ENCODE peak calls at places on chromosomes 12 and 14, in five cellular contexts. One of them, this sample, is unnamed.

GRCh38 chr14:38079268-38079667 is 128.4 kb upstream of the SSTR1 start:
- DNase-seq in adipocyte: peak; percentile 63
- DNase-seq in foreskin fibroblast: peak; percentile 58
- DNase-seq in lung: no peak
- DNase-seq in fibroblast of pulmonary artery: no peak
- DNase-seq in this sample: no peak

GRCh38 chr12:122049827-122050226 is 28.1 kb downstream of the BCL7A start:
- DNase-seq in adipocyte: no peak
- DNase-seq in foreskin fibroblast: no peak
- DNase-seq in lung: no peak
- DNase-seq in fibroblast of pulmonary artery: no peak
- DNase-seq in this sample: no peak

GRCh38 chr14:65866906-65867305 is 454.4 kb downstream of the FUT8 start:
- DNase-seq in adipocyte: no peak
- DNase-seq in foreskin fibroblast: peak; percentile 34
- DNase-seq in lung: no peak
- DNase-seq in fibroblast of pulmonary artery: no peak
- DNase-seq in this sample: no peak

GRCh38 chr12:6635375-6635855 is 344 bp downstream of the LPAR5 start:
- DNase-seq in adipocyte: no peak
- DNase-seq in foreskin fibroblast: no peak
- DNase-seq in lung: no peak
- DNase-seq in fibroblast of pulmonary artery: no peak
- DNase-seq in this sample: no peak

GRCh38 chr12:25698782-25699181 is 145.7 kb upstream of the LMNTD1 start:
- DNase-seq in adipocyte: no peak
- DNase-seq in foreskin fibroblast: peak; percentile 37
- DNase-seq in lung: no peak
- DNase-seq in fibroblast of pulmonary artery: peak; percentile 29
- DNase-seq in this sample: no peak

GRCh38 chr12:113837528-113838296 is 128.4 kb downstream of the RBM19 start:
- DNase-seq in adipocyte: no peak
- DNase-seq in foreskin fibroblast: no peak
- DNase-seq in lung: no peak
- DNase-seq in fibroblast of pulmonary artery: no peak
- DNase-seq in this sample: no peak

GRCh38 chr12:49974231-49974675 is 1.5 kb downstream of the AQP6 start:
- DNase-seq in adipocyte: peak; percentile 84
- DNase-seq in foreskin fibroblast: peak; percentile 89
- DNase-seq in lung: peak; percentile 65
- DNase-seq in fibroblast of pulmonary artery: peak; percentile 82
- DNase-seq in this sample: peak; percentile 87

GRCh38 chr12:41013921-41014642 is 174.0 kb upstream of the PDZRN4 start:
- DNase-seq in adipocyte: peak; percentile 51
- DNase-seq in foreskin fibroblast: peak; percentile 6
- DNase-seq in lung: no peak
- DNase-seq in fibroblast of pulmonary artery: peak; percentile 1
- DNase-seq in this sample: no peak

GRCh38 chr14:85426068-85426935 is 103.6 kb upstream of the FLRT2 start:
- DNase-seq in adipocyte: no peak
- DNase-seq in foreskin fibroblast: peak; percentile 16
- DNase-seq in lung: no peak
- DNase-seq in fibroblast of pulmonary artery: no peak
- DNase-seq in this sample: no peak

GRCh38 chr12:32053881-32054624 is 52.6 kb upstream of the BICD1 start:
- DNase-seq in adipocyte: no peak
- DNase-seq in foreskin fibroblast: no peak
- DNase-seq in lung: no peak
- DNase-seq in fibroblast of pulmonary artery: no peak
- DNase-seq in this sample: no peak
- H3K4me3 ChIP-seq in adipocyte: no peak overlapping the region
- H3K4me3 ChIP-seq in foreskin fibroblast: no peak overlapping the region
- H3K4me3 ChIP-seq in lung: no peak overlapping the region
- H3K4me3 ChIP-seq in fibroblast of pulmonary artery: no peak overlapping the region
- H3K4me3 ChIP-seq in this sample: no peak overlapping the region

DNA sequence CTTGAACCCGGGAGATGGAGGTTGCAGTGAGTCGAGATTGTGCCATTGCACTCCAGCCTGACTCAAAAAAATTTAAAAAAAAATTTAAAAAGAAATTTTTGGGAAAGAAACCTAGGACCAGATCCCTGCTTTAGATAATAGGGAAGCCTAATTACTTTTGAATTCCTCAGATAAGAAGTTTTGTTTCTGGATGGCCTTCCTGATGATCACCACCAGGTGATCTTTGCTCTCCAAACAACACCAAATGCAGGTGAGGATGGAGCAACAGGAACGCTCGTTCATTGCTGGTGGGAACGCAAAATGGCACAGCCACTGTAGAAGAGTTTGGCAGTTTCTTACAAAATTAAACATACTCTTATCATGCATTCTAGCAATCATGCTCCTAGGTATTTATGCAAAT is 28.5 kb upstream of the KLC1 start:
- DNase-seq in adipocyte: no peak
- DNase-seq in foreskin fibroblast: no peak
- DNase-seq in lung: no peak
- DNase-seq in fibroblast of pulmonary artery: no peak
- DNase-seq in this sample: no peak
- H3K4me3 ChIP-seq in adipocyte: no peak overlapping the region
- H3K4me3 ChIP-seq in foreskin fibroblast: no peak overlapping the region
- H3K4me3 ChIP-seq in lung: no peak overlapping the region
- H3K4me3 ChIP-seq in fibroblast of pulmonary artery: no peak overlapping the region
- H3K4me3 ChIP-seq in this sample: no peak overlapping the region

GRCh38 chr14:28757790-28758189 is 8.8 kb upstream of the FOXG1 start:
- DNase-seq in adipocyte: no peak
- DNase-seq in foreskin fibroblast: no peak
- DNase-seq in lung: no peak
- DNase-seq in fibroblast of pulmonary artery: no peak
- DNase-seq in this sample: no peak

GRCh38 chr14:28754209-28754985 is 12.2 kb upstream of the FOXG1 start:
- DNase-seq in adipocyte: peak; percentile 87
- DNase-seq in foreskin fibroblast: peak; percentile 75
- DNase-seq in lung: no peak
- DNase-seq in fibroblast of pulmonary artery: peak; percentile 71
- DNase-seq in this sample: no peak

GRCh38 chr14:28755930-28756895 is 10.4 kb upstream of the FOXG1 start:
- DNase-seq in adipocyte: no peak
- DNase-seq in foreskin fibroblast: no peak
- DNase-seq in lung: no peak
- DNase-seq in fibroblast of pulmonary artery: no peak
- DNase-seq in this sample: no peak

GRCh38 chr14:28756896-28757570 is 9.6 kb upstream of the FOXG1 start:
- DNase-seq in adipocyte: peak; percentile 64
- DNase-seq in foreskin fibroblast: peak; percentile 75
- DNase-seq in lung: no peak
- DNase-seq in fibroblast of pulmonary artery: peak; percentile 72
- DNase-seq in this sample: no peak

DNA sequence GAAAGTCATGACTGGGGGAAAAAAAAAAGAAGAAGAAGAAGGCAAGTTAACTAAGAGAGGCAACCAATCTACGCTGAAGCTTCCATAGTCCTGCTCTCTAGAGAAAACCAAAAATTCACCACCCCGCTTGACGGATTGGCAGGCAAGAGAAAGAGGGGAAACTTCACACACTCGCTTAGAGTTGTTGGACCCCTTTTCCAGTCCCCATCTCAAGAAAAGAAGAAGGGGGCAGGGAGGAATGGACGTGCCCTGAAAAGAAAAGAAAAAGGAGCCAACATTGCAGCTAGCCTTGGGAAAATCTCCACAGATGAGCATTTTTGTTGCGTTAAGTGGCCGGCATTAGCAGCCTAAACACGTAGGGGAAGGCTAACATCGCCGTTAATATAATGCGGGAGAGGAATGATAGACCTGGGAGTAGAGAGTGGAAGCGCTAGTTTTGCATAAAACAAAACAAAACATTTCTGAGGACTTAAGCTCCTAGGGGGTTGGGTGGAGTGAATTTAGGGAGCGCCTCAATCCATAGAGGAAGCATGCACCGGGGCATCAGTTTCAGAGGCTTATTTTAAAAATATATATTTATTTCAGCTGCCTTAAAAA is 11.3 kb upstream of the FOXG1 start:
- DNase-seq in adipocyte: no peak
- DNase-seq in foreskin fibroblast: peak; percentile 39
- DNase-seq in lung: no peak
- DNase-seq in fibroblast of pulmonary artery: no peak
- DNase-seq in this sample: no peak
- H3K4me3 ChIP-seq in adipocyte: no peak overlapping the region
- H3K4me3 ChIP-seq in foreskin fibroblast: no peak overlapping the region
- H3K4me3 ChIP-seq in lung: no peak overlapping the region
- H3K4me3 ChIP-seq in fibroblast of pulmonary artery: no peak overlapping the region
- H3K4me3 ChIP-seq in this sample: no peak overlapping the region

GRCh38 chr14:47422191-47422590 is 253.2 kb downstream of the MDGA2 start:
- DNase-seq in adipocyte: no peak
- DNase-seq in foreskin fibroblast: no peak
- DNase-seq in lung: no peak
- DNase-seq in fibroblast of pulmonary artery: no peak
- DNase-seq in this sample: no peak
- H3K4me3 ChIP-seq in adipocyte: no peak overlapping the region
- H3K4me3 ChIP-seq in foreskin fibroblast: no peak overlapping the region
- H3K4me3 ChIP-seq in lung: no peak overlapping the region
- H3K4me3 ChIP-seq in fibroblast of pulmonary artery: no peak overlapping the region
- H3K4me3 ChIP-seq in this sample: no peak overlapping the region

This sample was measured in kidney.